ENCODE peak calls at places on chromosomes 2 and 18, in four cellular contexts. One of them, this sample, is unnamed.

GRCh38 chr2:101307503-101307902 is 998 bp downstream of the RNF149 start:
- DNase-seq in T-helper 1 cell: peak
- DNase-seq in iris pigment epithelial cell: peak
- DNase-seq in Right ventricle myocardium superior: no peak
- DNase-seq in this sample: no peak

GRCh38 chr2:171404719-171405118 is 29.1 kb downstream of the METTL8 start:
- DNase-seq in Right ventricle myocardium superior: no peak
- DNase-seq in iris pigment epithelial cell: no peak
- DNase-seq in T-helper 1 cell: no peak
- DNase-seq in this sample: no peak

GRCh38 chr2:238908960-238909951 is 61.4 kb downstream of the TWIST2 start:
- DNase-seq in T-helper 1 cell: no peak
- DNase-seq in iris pigment epithelial cell: peak
- DNase-seq in Right ventricle myocardium superior: peak
- DNase-seq in this sample: no peak

GRCh38 chr2:22076512-22076911 is 952.7 kb downstream of the TDRD15 start:
- DNase-seq in T-helper 1 cell: no peak
- DNase-seq in Right ventricle myocardium superior: no peak
- DNase-seq in iris pigment epithelial cell: no peak
- DNase-seq in this sample: no peak

GRCh38 chr2:41410011-41410410 is 637.8 kb upstream of the PKDCC start:
- DNase-seq in T-helper 1 cell: no peak
- DNase-seq in Right ventricle myocardium superior: no peak
- DNase-seq in iris pigment epithelial cell: no peak
- DNase-seq in this sample: no peak

GRCh38 chr2:1132328-1132964 is 181.8 kb downstream of the SNTG2 start:
- DNase-seq in T-helper 1 cell: no peak
- DNase-seq in Right ventricle myocardium superior: no peak
- DNase-seq in iris pigment epithelial cell: no peak
- DNase-seq in this sample: no peak

GRCh38 chr2:70887550-70888229 is 48.0 kb upstream of the ATP6V1B1 start:
- DNase-seq in iris pigment epithelial cell: no peak
- DNase-seq in Right ventricle myocardium superior: peak
- DNase-seq in T-helper 1 cell: peak
- DNase-seq in this sample: peak

GRCh38 chr18:8525692-8526091 is 83.5 kb upstream of the RAB12 start:
- DNase-seq in T-helper 1 cell: no peak
- DNase-seq in iris pigment epithelial cell: no peak
- DNase-seq in Right ventricle myocardium superior: no peak
- DNase-seq in this sample: no peak

GRCh38 chr2:134973241-134974146 is 54.9 kb downstream of the CCNT2 start:
- DNase-seq in Right ventricle myocardium superior: no peak
- DNase-seq in T-helper 1 cell: peak
- DNase-seq in iris pigment epithelial cell: no peak
- DNase-seq in this sample: no peak